ENCODE peak calls at places on chromosomes 1 and 21, in six cellular contexts. Y, P, R, F, O and A are unnamed samples.

GRCh38 chr1:48203287-48203900 is 19.1 kb upstream of the SLC5A9 start:
- DNase-seq in P (peak; percentile 77), Y (peak; percentile 22), R (peak; percentile 47), O (peak; percentile 48), F (peak; percentile 7), A (peak; percentile 55)

GRCh38 chr1:41728403-41729202 is 190.1 kb downstream of the HIVEP3 start:
- DNase-seq in Y (no peak), R (no peak), F (no peak), P (no peak), O (no peak), A (no peak)

GRCh38 chr1:8880068-8880676 is 1.7 kb upstream of the ENO1 start:
- DNase-seq in O (peak; percentile 85), P (peak; percentile 93), F (peak; percentile 97), Y (peak; percentile 97), R (no peak), A (peak; percentile 72)

GRCh38 chr21:34692458-34693020 is 23.7 kb downstream of the CLIC6 start:
- DNase-seq in P (peak; percentile 15), Y (no peak), R (no peak), O (no peak), F (no peak), A (no peak)

GRCh38 chr1:147539122-147539575 is 2.2 kb upstream of the BCL9 start:
- DNase-seq in R (no peak), F (peak; percentile 98), Y (peak; percentile 98), P (peak; percentile 95), O (peak; percentile 81), A (no peak)

GRCh38 chr1:225441314-225442119 is 13.7 kb upstream of the LBR start:
- DNase-seq in P (no peak), F (no peak), O (no peak), Y (no peak), R (no peak), A (no peak)

GRCh38 chr1:196438324-196438723 is 169.9 kb downstream of the KCNT2 start:
- DNase-seq in R (no peak), P (no peak), Y (no peak), O (no peak), F (peak; percentile 32), A (no peak)

GRCh38 chr1:224617410-224618361 is 1.6 kb downstream of the CNIH3 start:
- DNase-seq in F (peak; percentile 33), P (no peak), O (no peak), R (peak; percentile 38), Y (no peak), A (peak; percentile 63)

GRCh38 chr1:156892190-156893047 is 1.1 kb upstream of the PEAR1 start:
- DNase-seq in Y (peak; percentile 85), R (peak; percentile 95), P (peak; percentile 95), O (peak; percentile 61), F (peak; percentile 82), A (peak; percentile 98)

GRCh38 chr1:177216587-177217202 is 45.9 kb downstream of the BRINP2 start:
- DNase-seq in F (no peak), P (no peak), O (no peak), R (no peak), Y (no peak), A (no peak)
- H3K9ac ChIP-seq in F (no peak overlapping the region), P (no peak overlapping the region), O (no peak overlapping the region), R (no peak overlapping the region), Y (no peak overlapping the region), A (no peak overlapping the region)

GRCh38 chr1:31701137-31701736 is 2.6 kb downstream of the COL16A1 start:
- DNase-seq in Y (peak; percentile 98), P (peak; percentile 96), R (no peak), O (peak; percentile 93), F (peak; percentile 96), A (peak; percentile 62)

GRCh38 chr1:31702836-31703404 is 897 bp downstream of the COL16A1 start:
- DNase-seq in O (peak; percentile 34), F (peak; percentile 21), Y (peak; percentile 9), P (no peak), R (no peak), A (no peak)

GRCh38 chr1:31703431-31704260 is at the start of gene COL16A1:
- DNase-seq in Y (peak; percentile 52), O (peak; percentile 68), F (peak; percentile 75), R (peak; percentile 54), P (no peak), A (peak; percentile 85)

GRCh38 chr1:31699341-31699891 is 4.4 kb downstream of the COL16A1 start:
- DNase-seq in F (no peak), O (no peak), Y (no peak), P (no peak), R (no peak), A (no peak)

GRCh38 chr1:31700468-31701136 is 3.2 kb downstream of the COL16A1 start:
- DNase-seq in F (no peak), P (no peak), O (peak; percentile 48), R (no peak), Y (no peak), A (no peak)
- H3K9ac ChIP-seq in F (no peak overlapping the region), P (no peak overlapping the region), O (peak overlapping the region; percentile 27), R (no peak overlapping the region), Y (peak overlapping the region; percentile 39), A (no peak overlapping the region)

GRCh38 chr1:21901986-21902377 is 35.1 kb downstream of the HSPG2 start:
- DNase-seq in R (peak; percentile 69), Y (no peak), P (no peak), O (no peak), F (no peak), A (no peak)
- H3K9ac ChIP-seq in R (no peak overlapping the region), Y (no peak overlapping the region), P (no peak overlapping the region), O (no peak overlapping the region), F (no peak overlapping the region), A (peak overlapping the region; percentile 34)

GRCh38 chr1:159171254-159171687 is at the start of gene CADM3:
- DNase-seq in R (peak; percentile 83), F (no peak), O (no peak), Y (no peak), P (no peak), A (peak; percentile 79)

GRCh38 chr1:159172599-159173291 is 1.3 kb downstream of the CADM3 start:
- DNase-seq in Y (no peak), O (no peak), F (no peak), P (no peak), R (peak; percentile 69), A (peak; percentile 82)

GRCh38 chr1:159170639-159171038 is 776 bp upstream of the CADM3 start:
- DNase-seq in P (no peak), O (peak; percentile 41), Y (no peak), F (no peak), R (no peak), A (no peak)

GRCh38 chr1:159173303-159173702 is 1.9 kb downstream of the CADM3 start:
- DNase-seq in R (no peak), P (no peak), F (no peak), Y (no peak), O (no peak), A (no peak)

GRCh38 chr1:159171688-159172501 is 480 bp downstream of the CADM3 start:
- DNase-seq in R (peak; percentile 75), P (no peak), F (no peak), Y (no peak), O (no peak), A (peak; percentile 86)
- H3K9ac ChIP-seq in R (peak overlapping the region; percentile 51), P (no peak overlapping the region), F (no peak overlapping the region), Y (no peak overlapping the region), O (no peak overlapping the region), A (no peak overlapping the region)

GRCh38 chr1:171817511-171818265 is 23.6 kb upstream of the DNM3 start:
- DNase-seq in O (peak; percentile 90), R (peak; percentile 38), F (peak; percentile 78), P (peak; percentile 99), Y (peak; percentile 76), A (peak; percentile 75)
- H3K9ac ChIP-seq in O (no peak overlapping the region), R (no peak overlapping the region), F (no peak overlapping the region), P (no peak overlapping the region), Y (no peak overlapping the region), A (no peak overlapping the region)

GRCh38 chr1:32496127-32496526 is 31.3 kb downstream of the ZBTB8B start:
- DNase-seq in O (peak; percentile 35), F (peak; percentile 59), P (no peak), R (no peak), Y (peak; percentile 55), A (no peak)
- H3K9ac ChIP-seq in O (no peak overlapping the region), F (no peak overlapping the region), P (no peak overlapping the region), R (no peak overlapping the region), Y (peak overlapping the region; percentile 38), A (no peak overlapping the region)

GRCh38 chr1:212713465-212714136 is 14.0 kb upstream of the BATF3 start:
- DNase-seq in O (no peak), F (no peak), Y (no peak), R (no peak), P (no peak), A (no peak)
- H3K9ac ChIP-seq in O (no peak overlapping the region), F (no peak overlapping the region), Y (no peak overlapping the region), R (no peak overlapping the region), P (no peak overlapping the region), A (no peak overlapping the region)